ENCODE peak calls at places on chromosome 10, in four cellular contexts. L is germinal center, B is skeletal muscle cell, R is NCI-H1694 treated with DMSO at 0.1 percent for 48 hours. E is an unnamed sample.
A peak's percentile ranks its signal among the peaks of the same experiment; 100 is the strongest.

GRCh38 chr10:7819126-7819470 is 793 bp downstream of the TAF3 start:
- DNase-seq in L (peak; percentile 19), B (peak; percentile 8), R (no peak), E (peak; percentile 16)

GRCh38 chr10:44261296-44261695 is 123.6 kb downstream of the CXCL12 start:
- DNase-seq in L (no peak), B (no peak), R (no peak), E (no peak)

GRCh38 chr10:102395677-102396197 is at the start of gene NFKB2:
- DNase-seq in L (no peak), B (no peak), R (no peak), E (no peak)

GRCh38 chr10:75399461-75400162 is 2.0 kb downstream of the ZNF503 start:
- DNase-seq in L (peak; percentile 47), B (peak; percentile 32), R (peak; percentile 30), E (no peak)

GRCh38 chr10:101563497-101564040 is 24.5 kb downstream of the POLL start:
- DNase-seq in L (no peak), B (no peak), R (no peak), E (no peak)

GRCh38 chr10:133238066-133238804 is 580 bp downstream of the VENTX start:
- DNase-seq in L (no peak), B (no peak), R (no peak), E (no peak)

GRCh38 chr10:60808031-60808430 is 29.8 kb downstream of the CDK1 start:
- DNase-seq in L (no peak), B (no peak), R (no peak), E (no peak)

GRCh38 chr10:72162978-72163377 is 52.8 kb upstream of the ANAPC16 start:
- DNase-seq in L (no peak), B (no peak), R (no peak), E (peak; percentile 75)

GRCh38 chr10:1372212-1372611 is 316.0 kb downstream of the WDR37 start:
- DNase-seq in L (no peak), B (no peak), R (no peak), E (no peak)

GRCh38 chr10:92407305-92408016 is 116.5 kb downstream of the MARCHF5 start:
- DNase-seq in L (no peak), B (no peak), R (no peak), E (no peak)

GRCh38 chr10:37226524-37226923 is 101.1 kb downstream of the ANKRD30A start:
- DNase-seq in L (no peak), B (no peak), R (no peak), E (no peak)

E was measured in astrocyte of the cerebellum.